ENCODE peak calls at places on chromosome 21, in five cellular contexts. One of them, this sample, is unnamed.
A peak's percentile ranks its signal among the peaks of the same experiment; 100 is the strongest.

GRCh38 chr21:33685613-33686197 is 43.4 kb downstream of the ITSN1 start:
- DNase-seq in left cardiac atrium: no peak
- DNase-seq in NB4: no peak
- DNase-seq in NCI-H1105: no peak
- DNase-seq in head of caudate nucleus: no peak
- DNase-seq in this sample: no peak

GRCh38 chr21:42421018-42421793 is 17.5 kb downstream of the UBASH3A start:
- DNase-seq in NB4: no peak
- DNase-seq in left cardiac atrium: no peak
- DNase-seq in head of caudate nucleus: no peak
- DNase-seq in NCI-H1105: no peak
- DNase-seq in this sample: no peak

GRCh38 chr21:27700974-27701614 is 734.2 kb upstream of the ADAMTS5 start:
- DNase-seq in NCI-H1105: peak; percentile 34
- DNase-seq in left cardiac atrium: peak; percentile 89
- DNase-seq in NB4: peak; percentile 72
- DNase-seq in head of caudate nucleus: peak; percentile 89
- DNase-seq in this sample: no peak

GRCh38 chr21:44425307-44425894 is 29.9 kb upstream of the LRRC3 start:
- DNase-seq in NCI-H1105: no peak
- DNase-seq in NB4: no peak
- DNase-seq in head of caudate nucleus: no peak
- DNase-seq in left cardiac atrium: peak; percentile 15
- DNase-seq in this sample: peak; percentile 88

GRCh38 chr21:29335720-29336119 is 37.0 kb downstream of the BACH1 start:
- DNase-seq in head of caudate nucleus: no peak
- DNase-seq in NB4: peak; percentile 20
- DNase-seq in NCI-H1105: no peak
- DNase-seq in left cardiac atrium: no peak
- DNase-seq in this sample: no peak

GRCh38 chr21:27631471-27631870 is 664.6 kb upstream of the ADAMTS5 start:
- DNase-seq in head of caudate nucleus: no peak
- DNase-seq in NCI-H1105: no peak
- DNase-seq in left cardiac atrium: no peak
- DNase-seq in NB4: no peak
- DNase-seq in this sample: no peak

GRCh38 chr21:29149771-29150425 is 19.5 kb downstream of the MAP3K7CL start:
- DNase-seq in head of caudate nucleus: no peak
- DNase-seq in NB4: no peak
- DNase-seq in NCI-H1105: no peak
- DNase-seq in left cardiac atrium: no peak
- DNase-seq in this sample: no peak

GRCh38 chr21:21851205-21851604 is 853.0 kb downstream of the NCAM2 start:
- DNase-seq in NB4: no peak
- DNase-seq in left cardiac atrium: no peak
- DNase-seq in NCI-H1105: no peak
- DNase-seq in head of caudate nucleus: no peak
- DNase-seq in this sample: no peak

GRCh38 chr21:44065428-44065827 is 41.8 kb upstream of the PWP2 start:
- DNase-seq in left cardiac atrium: no peak
- DNase-seq in NCI-H1105: no peak
- DNase-seq in head of caudate nucleus: no peak
- DNase-seq in NB4: peak; percentile 82
- DNase-seq in this sample: peak; percentile 81

GRCh38 chr21:42009018-42009830 is 936 bp downstream of the ZBTB21 start:
- DNase-seq in NCI-H1105: no peak
- DNase-seq in left cardiac atrium: peak; percentile 61
- DNase-seq in NB4: peak; percentile 66
- DNase-seq in head of caudate nucleus: peak; percentile 33
- DNase-seq in this sample: no peak

GRCh38 chr21:14466715-14467114 is 79.4 kb downstream of the SAMSN1 start:
- DNase-seq in NCI-H1105: no peak
- DNase-seq in left cardiac atrium: no peak
- DNase-seq in head of caudate nucleus: no peak
- DNase-seq in NB4: no peak
- DNase-seq in this sample: no peak

GRCh38 chr21:35658242-35658641 is 402.1 kb downstream of the SETD4 start:
- DNase-seq in head of caudate nucleus: no peak
- DNase-seq in NCI-H1105: no peak
- DNase-seq in left cardiac atrium: no peak
- DNase-seq in NB4: peak; percentile 77
- DNase-seq in this sample: no peak

GRCh38 chr21:44994581-44995171 is 54.8 kb downstream of the SLX9 start:
- DNase-seq in left cardiac atrium: no peak
- DNase-seq in NCI-H1105: no peak
- DNase-seq in head of caudate nucleus: no peak
- DNase-seq in NB4: no peak
- DNase-seq in this sample: no peak

GRCh38 chr21:26813426-26813998 is 31.7 kb downstream of the ADAMTS1 start:
- DNase-seq in NCI-H1105: no peak
- DNase-seq in head of caudate nucleus: no peak
- DNase-seq in left cardiac atrium: no peak
- DNase-seq in NB4: no peak
- DNase-seq in this sample: no peak

GRCh38 chr21:42461185-42461520 is 34.9 kb downstream of the RSPH1 start:
- DNase-seq in NB4: no peak
- DNase-seq in NCI-H1105: no peak
- DNase-seq in head of caudate nucleus: no peak
- DNase-seq in left cardiac atrium: no peak
- DNase-seq in this sample: no peak

GRCh38 chr21:45011911-45012660 is 62.3 kb upstream of the ADARB1 start:
- DNase-seq in NB4: no peak
- DNase-seq in NCI-H1105: no peak
- DNase-seq in left cardiac atrium: peak; percentile 37
- DNase-seq in head of caudate nucleus: no peak
- DNase-seq in this sample: no peak

GRCh38 chr21:26529556-26529955 is 43.5 kb downstream of the CYYR1 start:
- DNase-seq in NB4: no peak
- DNase-seq in head of caudate nucleus: no peak
- DNase-seq in NCI-H1105: no peak
- DNase-seq in left cardiac atrium: no peak
- DNase-seq in this sample: no peak

GRCh38 chr21:20639026-20639425 is 359.2 kb upstream of the NCAM2 start:
- DNase-seq in head of caudate nucleus: no peak
- DNase-seq in NB4: peak; percentile 2
- DNase-seq in NCI-H1105: no peak
- DNase-seq in left cardiac atrium: no peak
- DNase-seq in this sample: no peak

GRCh38 chr21:35565204-35565611 is 495.1 kb downstream of the SETD4 start:
- DNase-seq in left cardiac atrium: peak; percentile 52
- DNase-seq in NCI-H1105: no peak
- DNase-seq in NB4: peak; percentile 87
- DNase-seq in head of caudate nucleus: no peak
- DNase-seq in this sample: no peak

GRCh38 chr21:26966978-26967913 is at the start of gene ADAMTS5:
- DNase-seq in head of caudate nucleus: peak; percentile 59
- DNase-seq in left cardiac atrium: peak; percentile 67
- DNase-seq in NB4: peak; percentile 75
- DNase-seq in NCI-H1105: no peak
- DNase-seq in this sample: peak; percentile 90

GRCh38 chr21:33384851-33385331 is 18.3 kb upstream of the IFNGR2 start:
- DNase-seq in left cardiac atrium: no peak
- DNase-seq in NB4: no peak
- DNase-seq in NCI-H1105: no peak
- DNase-seq in head of caudate nucleus: no peak
- DNase-seq in this sample: no peak

GRCh38 chr21:42724226-42724920 is 71.0 kb downstream of the PDE9A start:
- DNase-seq in NB4: peak; percentile 63
- DNase-seq in left cardiac atrium: peak; percentile 51
- DNase-seq in head of caudate nucleus: no peak
- DNase-seq in NCI-H1105: no peak
- DNase-seq in this sample: no peak

GRCh38 chr21:38714998-38715397 is 90.7 kb upstream of the ETS2 start:
- DNase-seq in NCI-H1105: no peak
- DNase-seq in head of caudate nucleus: no peak
- DNase-seq in NB4: no peak
- DNase-seq in left cardiac atrium: no peak
- DNase-seq in this sample: no peak

GRCh38 chr21:25464275-25464674 is 143.0 kb downstream of the MRPL39 start:
- DNase-seq in left cardiac atrium: no peak
- DNase-seq in head of caudate nucleus: no peak
- DNase-seq in NCI-H1105: no peak
- DNase-seq in NB4: no peak
- DNase-seq in this sample: no peak

GRCh38 chr21:46347791-46348381 is 23.9 kb downstream of the PCNT start:
- DNase-seq in NCI-H1105: no peak
- DNase-seq in head of caudate nucleus: no peak
- DNase-seq in NB4: no peak
- DNase-seq in left cardiac atrium: peak; percentile 67
- DNase-seq in this sample: no peak

GRCh38 chr21:31255846-31256395 is 88.1 kb downstream of the TIAM1 start:
- DNase-seq in NB4: no peak
- DNase-seq in NCI-H1105: no peak
- DNase-seq in left cardiac atrium: no peak
- DNase-seq in head of caudate nucleus: no peak
- DNase-seq in this sample: no peak

GRCh38 chr21:43858806-43859648 is 6.0 kb upstream of the AGPAT3 start:
- DNase-seq in NB4: no peak
- DNase-seq in NCI-H1105: no peak
- DNase-seq in left cardiac atrium: no peak
- DNase-seq in head of caudate nucleus: no peak
- DNase-seq in this sample: no peak

GRCh38 chr21:35190201-35190701 is 141.1 kb upstream of the RUNX1 start:
- DNase-seq in left cardiac atrium: no peak
- DNase-seq in NCI-H1105: no peak
- DNase-seq in head of caudate nucleus: no peak
- DNase-seq in NB4: no peak
- DNase-seq in this sample: no peak

GRCh38 chr21:30194701-30195299 is 21.1 kb downstream of the CLDN8 start:
- DNase-seq in NB4: peak; percentile 59
- DNase-seq in left cardiac atrium: no peak
- DNase-seq in NCI-H1105: peak; percentile 28
- DNase-seq in head of caudate nucleus: no peak
- DNase-seq in this sample: no peak

GRCh38 chr21:46161800-46162592 is 6.6 kb upstream of the FTCD start:
- DNase-seq in head of caudate nucleus: peak; percentile 10
- DNase-seq in NCI-H1105: no peak
- DNase-seq in NB4: no peak
- DNase-seq in left cardiac atrium: no peak
- DNase-seq in this sample: peak; percentile 86

GRCh38 chr21:33566514-33566913 is 22.0 kb downstream of the DONSON start:
- DNase-seq in head of caudate nucleus: no peak
- DNase-seq in NB4: no peak
- DNase-seq in left cardiac atrium: no peak
- DNase-seq in NCI-H1105: no peak
- DNase-seq in this sample: no peak

GRCh38 chr21:34693192-34693810 is 24.5 kb downstream of the CLIC6 start:
- DNase-seq in left cardiac atrium: no peak
- DNase-seq in NB4: peak; percentile 71
- DNase-seq in NCI-H1105: peak; percentile 22
- DNase-seq in head of caudate nucleus: no peak
- DNase-seq in this sample: no peak

GRCh38 chr21:45768741-45769049 is 125.2 kb downstream of the PCBP3 start:
- DNase-seq in head of caudate nucleus: no peak
- DNase-seq in left cardiac atrium: no peak
- DNase-seq in NB4: peak; percentile 6
- DNase-seq in NCI-H1105: no peak
- DNase-seq in this sample: no peak

GRCh38 chr21:42061195-42061865 is 9.8 kb upstream of the UMODL1 start:
- DNase-seq in head of caudate nucleus: peak; percentile 27
- DNase-seq in NB4: peak; percentile 94
- DNase-seq in NCI-H1105: no peak
- DNase-seq in left cardiac atrium: no peak
- DNase-seq in this sample: no peak

GRCh38 chr21:34592573-34592972 is 22.3 kb downstream of the RCAN1 start:
- DNase-seq in left cardiac atrium: no peak
- DNase-seq in head of caudate nucleus: no peak
- DNase-seq in NCI-H1105: no peak
- DNase-seq in NB4: no peak
- DNase-seq in this sample: no peak

GRCh38 chr21:15749045-15749867 is 19.5 kb downstream of the USP25 start:
- DNase-seq in NB4: no peak
- DNase-seq in NCI-H1105: no peak
- DNase-seq in head of caudate nucleus: no peak
- DNase-seq in left cardiac atrium: no peak
- DNase-seq in this sample: no peak